ENCODE peak calls at places on chromosomes 1 and 21, in seven cellular contexts. One of them, this sample, is unnamed.

GRCh38 chr1:44483089-44483488 is 78.0 kb downstream of the RNF220 start:
- DNase-seq in HCT116: no peak
- DNase-seq in GM12878: no peak
- DNase-seq in SK-N-SH: no peak
- DNase-seq in NT2/D1: no peak
- DNase-seq in K562: no peak
- DNase-seq in H1: no peak
- DNase-seq in this sample: no peak

GRCh38 chr1:71770121-71770520 is 512.2 kb downstream of the NEGR1 start:
- DNase-seq in NT2/D1: no peak
- DNase-seq in SK-N-SH: no peak
- DNase-seq in GM12878: no peak
- DNase-seq in H1: no peak
- DNase-seq in HCT116: no peak
- DNase-seq in K562: no peak
- DNase-seq in this sample: no peak

GRCh38 chr1:36570016-36570415 is 87.3 kb upstream of the CSF3R start:
- DNase-seq in NT2/D1: no peak
- DNase-seq in HCT116: no peak
- DNase-seq in H1: no peak
- DNase-seq in K562: no peak
- DNase-seq in SK-N-SH: no peak
- DNase-seq in GM12878: no peak
- DNase-seq in this sample: no peak

GRCh38 chr1:58576727-58577675 is at the start of gene TACSTD2:
- DNase-seq in SK-N-SH: no peak
- DNase-seq in HCT116: no peak
- DNase-seq in NT2/D1: no peak
- DNase-seq in K562: no peak
- DNase-seq in H1: peak
- DNase-seq in GM12878: no peak
- DNase-seq in this sample: no peak

GRCh38 chr1:6275826-6276764 is 15.2 kb upstream of the GPR153 start:
- DNase-seq in GM12878: no peak
- DNase-seq in NT2/D1: no peak
- DNase-seq in H1: no peak
- DNase-seq in HCT116: no peak
- DNase-seq in K562: peak
- DNase-seq in SK-N-SH: no peak
- DNase-seq in this sample: no peak

GRCh38 chr1:243974451-243975292 is 76.4 kb upstream of the ZBTB18 start:
- DNase-seq in NT2/D1: no peak
- DNase-seq in HCT116: no peak
- DNase-seq in SK-N-SH: peak
- DNase-seq in GM12878: no peak
- DNase-seq in K562: no peak
- DNase-seq in H1: no peak
- DNase-seq in this sample: no peak

GRCh38 chr1:67149179-67149770 is 14.5 kb upstream of the C1orf141 start:
- DNase-seq in GM12878: peak
- DNase-seq in H1: peak
- DNase-seq in K562: peak
- DNase-seq in HCT116: peak
- DNase-seq in SK-N-SH: peak
- DNase-seq in NT2/D1: peak
- DNase-seq in this sample: peak

GRCh38 chr1:23597635-23598388 is 38.5 kb upstream of the ID3 start:
- DNase-seq in GM12878: no peak
- DNase-seq in SK-N-SH: no peak
- DNase-seq in H1: no peak
- DNase-seq in HCT116: no peak
- DNase-seq in NT2/D1: peak
- DNase-seq in K562: no peak
- DNase-seq in this sample: no peak

GRCh38 chr1:156693858-156694562 is 11.4 kb downstream of the CRABP2 start:
- DNase-seq in GM12878: no peak
- DNase-seq in HCT116: no peak
- DNase-seq in NT2/D1: no peak
- DNase-seq in K562: peak
- DNase-seq in SK-N-SH: no peak
- DNase-seq in H1: no peak
- DNase-seq in this sample: no peak

GRCh38 chr1:8571200-8571984 is 246.0 kb downstream of the RERE start:
- DNase-seq in GM12878: no peak
- DNase-seq in NT2/D1: no peak
- DNase-seq in HCT116: no peak
- DNase-seq in H1: no peak
- DNase-seq in SK-N-SH: peak
- DNase-seq in K562: no peak
- DNase-seq in this sample: peak

GRCh38 chr21:45517249-45518065 is 24.8 kb downstream of the SLC19A1 start:
- DNase-seq in NT2/D1: no peak
- DNase-seq in GM12878: peak
- DNase-seq in K562: peak
- DNase-seq in HCT116: no peak
- DNase-seq in SK-N-SH: no peak
- DNase-seq in H1: no peak
- DNase-seq in this sample: no peak

GRCh38 chr1:64809309-64809708 is 64.4 kb downstream of the RAVER2 start:
- DNase-seq in NT2/D1: no peak
- DNase-seq in H1: no peak
- DNase-seq in SK-N-SH: no peak
- DNase-seq in K562: no peak
- DNase-seq in GM12878: no peak
- DNase-seq in HCT116: no peak
- DNase-seq in this sample: no peak

GRCh38 chr1:201742476-201742875 is 86.5 kb upstream of the IPO9 start:
- DNase-seq in SK-N-SH: no peak
- DNase-seq in GM12878: no peak
- DNase-seq in HCT116: no peak
- DNase-seq in K562: no peak
- DNase-seq in H1: no peak
- DNase-seq in NT2/D1: no peak
- DNase-seq in this sample: no peak

GRCh38 chr1:201741763-201742342 is 87.1 kb upstream of the IPO9 start:
- DNase-seq in GM12878: no peak
- DNase-seq in H1: no peak
- DNase-seq in SK-N-SH: no peak
- DNase-seq in NT2/D1: no peak
- DNase-seq in K562: no peak
- DNase-seq in HCT116: no peak
- DNase-seq in this sample: no peak

GRCh38 chr1:201740609-201741231 is 88.2 kb upstream of the IPO9 start:
- DNase-seq in H1: no peak
- DNase-seq in HCT116: no peak
- DNase-seq in SK-N-SH: no peak
- DNase-seq in GM12878: no peak
- DNase-seq in NT2/D1: no peak
- DNase-seq in K562: no peak
- DNase-seq in this sample: no peak

GRCh38 chr1:201745023-201745422 is 83.9 kb upstream of the IPO9 start:
- DNase-seq in GM12878: no peak
- DNase-seq in H1: no peak
- DNase-seq in NT2/D1: no peak
- DNase-seq in HCT116: no peak
- DNase-seq in SK-N-SH: no peak
- DNase-seq in K562: no peak
- DNase-seq in this sample: no peak

GRCh38 chr1:201742955-201743805 is 85.8 kb upstream of the IPO9 start:
- DNase-seq in HCT116: no peak
- DNase-seq in GM12878: no peak
- DNase-seq in SK-N-SH: no peak
- DNase-seq in H1: no peak
- DNase-seq in K562: no peak
- DNase-seq in NT2/D1: no peak
- DNase-seq in this sample: no peak
- H3K4me3 ChIP-seq in HCT116: no peak
- H3K4me3 ChIP-seq in GM12878: no peak
- H3K4me3 ChIP-seq in SK-N-SH: no peak
- H3K4me3 ChIP-seq in H1: no peak
- H3K4me3 ChIP-seq in K562: no peak
- H3K4me3 ChIP-seq in NT2/D1: no peak
- H3K4me3 ChIP-seq in this sample: no peak

GRCh38 chr1:233406339-233406960 is 78.9 kb downstream of the MAP3K21 start:
- DNase-seq in H1: no peak
- DNase-seq in HCT116: no peak
- DNase-seq in NT2/D1: no peak
- DNase-seq in GM12878: no peak
- DNase-seq in SK-N-SH: peak
- DNase-seq in K562: no peak
- DNase-seq in this sample: no peak

GRCh38 chr1:233410906-233411305 is 83.4 kb downstream of the MAP3K21 start:
- DNase-seq in SK-N-SH: no peak
- DNase-seq in H1: no peak
- DNase-seq in NT2/D1: no peak
- DNase-seq in K562: no peak
- DNase-seq in HCT116: no peak
- DNase-seq in GM12878: no peak
- DNase-seq in this sample: no peak

GRCh38 chr1:233412812-233413211 is 85.3 kb downstream of the MAP3K21 start:
- DNase-seq in GM12878: no peak
- DNase-seq in NT2/D1: no peak
- DNase-seq in SK-N-SH: no peak
- DNase-seq in H1: no peak
- DNase-seq in K562: no peak
- DNase-seq in HCT116: no peak
- DNase-seq in this sample: no peak

GRCh38 chr1:233406994-233407631 is 79.6 kb downstream of the MAP3K21 start:
- DNase-seq in HCT116: no peak
- DNase-seq in NT2/D1: no peak
- DNase-seq in K562: no peak
- DNase-seq in GM12878: peak
- DNase-seq in SK-N-SH: no peak
- DNase-seq in H1: no peak
- DNase-seq in this sample: no peak

GRCh38 chr1:233409540-233409939 is 82.0 kb downstream of the MAP3K21 start:
- DNase-seq in K562: no peak
- DNase-seq in H1: no peak
- DNase-seq in HCT116: no peak
- DNase-seq in NT2/D1: no peak
- DNase-seq in GM12878: no peak
- DNase-seq in SK-N-SH: no peak
- DNase-seq in this sample: no peak
- TF ChIP-seq YY1 in K562: no peak
- TF ChIP-seq YY1 in H1: no peak
- TF ChIP-seq YY1 in HCT116: no peak
- TF ChIP-seq YY1 in NT2/D1: no peak
- TF ChIP-seq YY1 in GM12878: no peak
- TF ChIP-seq YY1 in SK-N-SH: no peak
- TF ChIP-seq YY1 in this sample: no peak

DNA sequence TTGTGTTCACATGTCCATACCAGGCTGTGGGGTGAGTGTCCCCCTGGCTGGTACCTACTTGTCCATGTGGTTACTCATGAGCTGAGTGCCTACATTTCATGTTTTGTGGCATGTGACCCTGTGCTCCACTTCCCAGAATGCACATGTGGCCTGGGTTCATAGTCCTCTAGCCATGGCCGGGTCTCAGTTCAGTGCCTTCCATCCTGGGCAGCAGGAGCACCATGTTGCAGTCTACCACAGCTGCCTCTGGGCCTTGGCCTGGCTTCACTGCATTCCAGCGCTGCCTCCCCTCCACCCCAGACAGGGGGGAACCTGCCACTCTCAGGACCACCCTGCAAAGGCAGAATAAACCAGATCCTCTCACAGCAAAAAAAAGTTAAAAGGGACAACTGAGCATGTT is 5.5 kb downstream of the CEPT1 start:
- DNase-seq in SK-N-SH: no peak
- DNase-seq in NT2/D1: no peak
- DNase-seq in HCT116: no peak
- DNase-seq in H1: no peak
- DNase-seq in K562: no peak
- DNase-seq in GM12878: no peak
- DNase-seq in this sample: peak
- H3K4me3 ChIP-seq in SK-N-SH: no peak
- H3K4me3 ChIP-seq in NT2/D1: no peak
- H3K4me3 ChIP-seq in HCT116: no peak
- H3K4me3 ChIP-seq in H1: no peak
- H3K4me3 ChIP-seq in K562: no peak
- H3K4me3 ChIP-seq in GM12878: peak
- H3K4me3 ChIP-seq in this sample: no peak

GRCh38 chr1:214505134-214505533 is 46.3 kb downstream of the PTPN14 start:
- DNase-seq in SK-N-SH: no peak
- DNase-seq in K562: no peak
- DNase-seq in HCT116: no peak
- DNase-seq in GM12878: no peak
- DNase-seq in H1: no peak
- DNase-seq in NT2/D1: no peak
- DNase-seq in this sample: peak

GRCh38 chr1:214510477-214510876 is 40.9 kb downstream of the PTPN14 start:
- DNase-seq in SK-N-SH: no peak
- DNase-seq in K562: no peak
- DNase-seq in HCT116: no peak
- DNase-seq in GM12878: no peak
- DNase-seq in H1: no peak
- DNase-seq in NT2/D1: no peak
- DNase-seq in this sample: no peak

GRCh38 chr1:214503553-214503952 is 47.8 kb downstream of the PTPN14 start:
- DNase-seq in H1: no peak
- DNase-seq in SK-N-SH: no peak
- DNase-seq in K562: no peak
- DNase-seq in GM12878: no peak
- DNase-seq in HCT116: no peak
- DNase-seq in NT2/D1: no peak
- DNase-seq in this sample: peak

GRCh38 chr1:214504330-214504729 is 47.1 kb downstream of the PTPN14 start:
- DNase-seq in GM12878: no peak
- DNase-seq in HCT116: no peak
- DNase-seq in K562: no peak
- DNase-seq in SK-N-SH: no peak
- DNase-seq in NT2/D1: no peak
- DNase-seq in H1: no peak
- DNase-seq in this sample: no peak

GRCh38 chr1:214506972-214507431 is 44.4 kb downstream of the PTPN14 start:
- DNase-seq in H1: no peak
- DNase-seq in GM12878: no peak
- DNase-seq in K562: no peak
- DNase-seq in HCT116: peak
- DNase-seq in NT2/D1: no peak
- DNase-seq in SK-N-SH: no peak
- DNase-seq in this sample: peak
- TF ChIP-seq YY1 in H1: no peak
- TF ChIP-seq YY1 in GM12878: no peak
- TF ChIP-seq YY1 in K562: no peak
- TF ChIP-seq YY1 in HCT116: no peak
- TF ChIP-seq YY1 in NT2/D1: no peak
- TF ChIP-seq YY1 in SK-N-SH: no peak
- TF ChIP-seq YY1 in this sample: no peak